ENCODE peak calls at places on chromosomes 2 and 18, in nine cellular contexts. D is hypothalamus; Z is left lung; E is stimulated activated naive B cell treated with anti-CD40 and anti-IgM and Interleukin-4, amounts not matched to agents 10 μg/mL and 1 μg/mL and 100 μg/mL, for 72 hours; Q is mesothelial cell of epicardium; A is mesenchymal stem cell; L is activated CD8-positive, alpha-beta memory T cell treated with anti-CD3 and anti-CD28 coated beads for 48 hours; V is NCI-H446 treated with DMSO at 0.1 percent for 48 hours; O is WTC11. P is an unnamed sample.
A peak's percentile ranks its signal among the peaks of the same experiment; 100 is the strongest.

GRCh38 chr2:151733781-151734672 is at the start of gene NEB:
- DNase-seq in A (no peak), V (no peak), Z (no peak), D (no peak), L (no peak), E (no peak), Q (no peak), O (no peak), P (no peak)

GRCh38 chr18:12803069-12803936 is 80.7 kb downstream of the PTPN2 start:
- DNase-seq in L (no peak), E (no peak), V (no peak), Z (no peak), D (no peak), A (no peak), Q (no peak), O (no peak), P (no peak)

GRCh38 chr2:230870544-230871360 is 6.0 kb downstream of the ITM2C start:
- DNase-seq in V (no peak), D (no peak), O (no peak), L (no peak), A (peak; percentile 81), E (no peak), Q (peak; percentile 55), Z (no peak), P (no peak)

GRCh38 chr18:34600118-34600517 is 110.0 kb upstream of the DTNA start:
- DNase-seq in V (no peak), O (no peak), Z (no peak), L (no peak), E (no peak), D (no peak), A (no peak), Q (no peak), P (no peak)

GRCh38 chr2:9655441-9656269 is 24.9 kb upstream of the YWHAQ start:
- DNase-seq in Q (no peak), A (peak; percentile 94), E (no peak), O (no peak), V (no peak), Z (no peak), D (no peak), L (peak; percentile 50), P (no peak)

GRCh38 chr2:190119257-190119656 is 56.7 kb upstream of the MSTN start:
- DNase-seq in O (peak; percentile 66), Z (peak; percentile 38), L (no peak), Q (no peak), D (peak; percentile 21), A (no peak), E (peak; percentile 25), V (no peak), P (no peak)

GRCh38 chr18:34158881-34159690 is 65.6 kb downstream of the NOL4 start:
- DNase-seq in Q (peak; percentile 67), Z (peak; percentile 31), E (no peak), O (peak; percentile 88), V (peak; percentile 39), A (peak; percentile 34), D (peak; percentile 75), L (no peak), P (no peak)

GRCh38 chr2:242031481-242032019 is 162.0 kb downstream of the RTP5 start:
- DNase-seq in D (no peak), A (peak; percentile 91), Z (no peak), E (no peak), V (no peak), O (no peak), L (peak; percentile 13), Q (no peak), P (no peak)

GRCh38 chr18:57784816-57785144 is 18.3 kb downstream of the ATP8B1 start:
- DNase-seq in E (no peak), O (no peak), V (no peak), Z (no peak), Q (no peak), D (no peak), L (no peak), A (no peak), P (no peak)

GRCh38 chr2:238596571-238597551 is 170.1 kb downstream of the ASB1 start:
- DNase-seq in L (no peak), Z (peak; percentile 63), O (no peak), A (peak; percentile 62), Q (no peak), D (no peak), E (no peak), V (peak; percentile 42), P (no peak)

GRCh38 chr2:145682536-145683157 is 1162.7 kb upstream of the ZEB2 start:
- DNase-seq in V (no peak), A (no peak), D (no peak), Z (no peak), L (no peak), E (no peak), Q (no peak), O (no peak), P (no peak)

GRCh38 chr2:43307046-43307445 is 80.6 kb upstream of the ZFP36L2 start:
- DNase-seq in Q (no peak), L (no peak), A (no peak), V (no peak), O (no peak), E (no peak), Z (no peak), D (no peak), P (no peak)

GRCh38 chr2:219104107-219105050 is 43.7 kb upstream of the IHH start:
- DNase-seq in A (peak; percentile 35), D (no peak), Q (no peak), V (no peak), L (no peak), E (peak; percentile 1), Z (no peak), O (peak; percentile 41), P (peak; percentile 41)

GRCh38 chr2:221529177-221529942 is 42.7 kb downstream of the EPHA4 start:
- DNase-seq in Q (no peak), E (no peak), L (no peak), D (no peak), O (no peak), A (no peak), V (no peak), Z (no peak), P (no peak)

GRCh38 chr2:108278631-108279030 is 10.1 kb upstream of the SULT1C2 start:
- DNase-seq in D (no peak), Z (no peak), L (no peak), V (no peak), O (no peak), E (no peak), A (no peak), Q (no peak), P (no peak)

GRCh38 chr2:51981813-51982212 is 949.9 kb upstream of the NRXN1 start:
- DNase-seq in V (peak; percentile 32), A (no peak), E (no peak), L (no peak), Z (no peak), O (no peak), Q (no peak), D (no peak), P (no peak)

GRCh38 chr2:120491111-120491625 is 145.2 kb downstream of the INHBB start:
- DNase-seq in O (no peak), D (no peak), A (no peak), L (no peak), Z (no peak), E (no peak), Q (no peak), V (no peak), P (no peak)

GRCh38 chr2:16014041-16014787 is 73.9 kb downstream of the MYCN start:
- DNase-seq in O (no peak), D (peak; percentile 43), V (no peak), Z (no peak), E (no peak), A (no peak), L (no peak), Q (no peak), P (no peak)

GRCh38 chr2:165697727-165698620 is 96.1 kb downstream of the GALNT3 start:
- DNase-seq in E (no peak), O (no peak), A (no peak), L (no peak), D (no peak), V (peak; percentile 91), Z (no peak), Q (no peak), P (no peak)

GRCh38 chr2:56244911-56245530 is 61.2 kb downstream of the CCDC85A start:
- DNase-seq in Q (no peak), E (no peak), L (no peak), V (peak; percentile 75), O (no peak), A (peak; percentile 73), Z (peak; percentile 40), D (no peak), P (no peak)

GRCh38 chr2:85531585-85531984 is 7.4 kb upstream of the MAT2A start:
- DNase-seq in D (no peak), L (no peak), E (no peak), O (no peak), A (no peak), Q (no peak), V (no peak), Z (no peak), P (no peak)

GRCh38 chr2:218873359-218874194 is 7.1 kb upstream of the WNT10A start:
- DNase-seq in Z (no peak), E (no peak), O (peak; percentile 41), Q (no peak), L (no peak), V (no peak), D (no peak), A (no peak), P (peak; percentile 60)

GRCh38 chr2:239440511-239440959 is 39.7 kb upstream of the HDAC4 start:
- DNase-seq in Z (no peak), L (no peak), D (peak; percentile 76), Q (no peak), O (peak; percentile 26), E (no peak), A (no peak), V (no peak), P (no peak)

GRCh38 chr2:235952714-235953113 is 215.5 kb downstream of the GBX2 start:
- DNase-seq in Q (no peak), D (no peak), O (no peak), V (no peak), A (no peak), E (no peak), L (no peak), Z (peak; percentile 10), P (no peak)

GRCh38 chr2:135899567-135899966 is 23.3 kb upstream of the MCM6 start:
- DNase-seq in O (no peak), L (no peak), A (no peak), V (no peak), D (no peak), Z (no peak), Q (no peak), E (no peak), P (no peak)

GRCh38 chr2:134391751-134392160 is 137.9 kb downstream of the MGAT5 start:
- DNase-seq in V (no peak), L (no peak), O (no peak), Z (no peak), Q (no peak), A (no peak), E (no peak), D (no peak), P (no peak)

GRCh38 chr2:239288951-239289481 is 111.8 kb downstream of the HDAC4 start:
- DNase-seq in E (no peak), Z (peak; percentile 26), V (no peak), A (peak; percentile 69), D (no peak), O (no peak), Q (no peak), L (no peak), P (no peak)

GRCh38 chr2:227127236-227127635 is 36.8 kb downstream of the COL4A4 start:
- DNase-seq in D (no peak), O (no peak), A (no peak), E (no peak), V (no peak), Q (no peak), L (no peak), Z (no peak), P (no peak)

GRCh38 chr2:198203306-198203705 is 398.9 kb downstream of the PLCL1 start:
- DNase-seq in L (no peak), A (no peak), Z (no peak), D (no peak), V (no peak), E (no peak), O (no peak), Q (no peak), P (no peak)

GRCh38 chr2:96262306-96262705 is 3.5 kb downstream of the TMEM127 start:
- DNase-seq in A (no peak), Q (no peak), D (no peak), O (no peak), Z (no peak), V (no peak), E (no peak), L (no peak), P (no peak)

GRCh38 chr2:138201326-138201725 is 237.1 kb downstream of the HNMT start:
- DNase-seq in V (no peak), Z (no peak), L (no peak), D (no peak), A (peak; percentile 13), O (no peak), Q (no peak), E (no peak), P (no peak)